ENCODE peak calls at places on chromosomes 2 and 18, in ten cellular contexts. N, S, P, C, O, J, K, Q, F and H are unnamed samples.
A peak's percentile ranks its signal among the peaks of the same experiment; 100 is the strongest.

GRCh38 chr2:166361351-166362153 is 14.2 kb downstream of the SCN9A start:
- DNase-seq in N (no peak), Q (no peak), J (peak; percentile 73), F (no peak), K (no peak), C (peak; percentile 29), S (no peak), O (peak; percentile 40), P (no peak), H (peak; percentile 60)

GRCh38 chr18:64295839-64296238 is 147.0 kb upstream of the LINC00305 start:
- DNase-seq in N (no peak), Q (no peak), F (no peak), K (no peak), O (no peak), C (no peak), J (no peak), P (no peak), S (no peak), H (no peak)

GRCh38 chr2:143429932-143430331 is 300.7 kb downstream of the ARHGAP15 start:
- DNase-seq in C (peak; percentile 37), N (no peak), P (no peak), F (no peak), Q (no peak), J (peak; percentile 71), K (no peak), O (no peak), S (no peak), H (no peak)

GRCh38 chr2:234670052-234670451 is 173.2 kb upstream of the ARL4C start:
- DNase-seq in N (no peak), S (no peak), P (no peak), O (peak; percentile 84), Q (no peak), K (no peak), F (no peak), C (peak; percentile 68), J (peak; percentile 70), H (peak; percentile 62)

GRCh38 chr2:65137197-65137780 is 7.4 kb upstream of the RAB1A start:
- DNase-seq in P (no peak), F (no peak), O (no peak), N (no peak), J (no peak), C (no peak), K (no peak), Q (no peak), S (no peak), H (no peak)

GRCh38 chr2:85796549-85797262 is 42.9 kb downstream of the ATOH8 start:
- DNase-seq in C (no peak), N (peak; percentile 67), Q (peak; percentile 33), F (no peak), K (peak; percentile 33), O (peak; percentile 73), J (no peak), P (no peak), S (peak; percentile 36), H (no peak)

GRCh38 chr18:1663879-1664705 is 759.4 kb downstream of the ADCYAP1 start:
- DNase-seq in J (peak; percentile 69), N (no peak), Q (peak; percentile 66), P (peak; percentile 34), F (no peak), S (peak; percentile 83), O (peak; percentile 22), K (peak; percentile 55), C (peak; percentile 9), H (no peak)

GRCh38 chr2:84906900-84907714 is 1.7 kb downstream of the TMSB10 start:
- DNase-seq in N (peak; percentile 83), C (peak; percentile 79), Q (peak; percentile 83), P (no peak), O (peak; percentile 90), S (no peak), K (peak; percentile 69), F (peak; percentile 31), J (peak; percentile 81), H (peak; percentile 94)

GRCh38 chr2:43225093-43225787 is 1.2 kb downstream of the ZFP36L2 start:
- DNase-seq in S (peak; percentile 77), K (peak; percentile 57), C (peak; percentile 34), P (peak; percentile 67), F (peak; percentile 52), N (peak; percentile 87), Q (peak; percentile 73), O (peak; percentile 72), J (peak; percentile 42), H (peak; percentile 84)

GRCh38 chr2:239269173-239269865 is 131.5 kb downstream of the HDAC4 start:
- DNase-seq in S (no peak), P (peak; percentile 57), N (no peak), Q (no peak), C (no peak), F (no peak), K (no peak), J (no peak), O (no peak), H (no peak)

GRCh38 chr2:215664847-215665525 is 229.1 kb upstream of the FN1 start:
- DNase-seq in O (peak; percentile 96), C (peak; percentile 81), F (no peak), K (peak; percentile 31), J (peak; percentile 89), P (no peak), N (no peak), Q (no peak), S (no peak), H (peak; percentile 96)

GRCh38 chr2:42917374-42918017 is 125.1 kb upstream of the HAAO start:
- DNase-seq in F (no peak), J (no peak), Q (peak; percentile 55), P (no peak), C (peak; percentile 93), O (peak; percentile 92), K (peak; percentile 58), S (no peak), N (peak; percentile 84), H (peak; percentile 98)

GRCh38 chr2:168416555-168416954 is 39.5 kb upstream of the CERS6 start:
- DNase-seq in N (no peak), K (no peak), J (no peak), C (no peak), F (no peak), O (no peak), S (no peak), P (no peak), Q (no peak), H (no peak)

GRCh38 chr2:175414872-175415487 is 233.5 kb upstream of the ATP5MC3 start:
- DNase-seq in O (peak; percentile 70), S (no peak), P (peak; percentile 27), N (peak; percentile 71), F (peak; percentile 5), J (peak; percentile 72), C (peak; percentile 69), K (peak; percentile 61), Q (peak; percentile 66), H (peak; percentile 51)

GRCh38 chr2:203077458-203077857 is 62.8 kb downstream of the NBEAL1 start:
- DNase-seq in S (no peak), F (no peak), K (no peak), O (peak; percentile 45), Q (no peak), C (no peak), P (no peak), J (peak; percentile 18), N (no peak), H (no peak)

DNA sequence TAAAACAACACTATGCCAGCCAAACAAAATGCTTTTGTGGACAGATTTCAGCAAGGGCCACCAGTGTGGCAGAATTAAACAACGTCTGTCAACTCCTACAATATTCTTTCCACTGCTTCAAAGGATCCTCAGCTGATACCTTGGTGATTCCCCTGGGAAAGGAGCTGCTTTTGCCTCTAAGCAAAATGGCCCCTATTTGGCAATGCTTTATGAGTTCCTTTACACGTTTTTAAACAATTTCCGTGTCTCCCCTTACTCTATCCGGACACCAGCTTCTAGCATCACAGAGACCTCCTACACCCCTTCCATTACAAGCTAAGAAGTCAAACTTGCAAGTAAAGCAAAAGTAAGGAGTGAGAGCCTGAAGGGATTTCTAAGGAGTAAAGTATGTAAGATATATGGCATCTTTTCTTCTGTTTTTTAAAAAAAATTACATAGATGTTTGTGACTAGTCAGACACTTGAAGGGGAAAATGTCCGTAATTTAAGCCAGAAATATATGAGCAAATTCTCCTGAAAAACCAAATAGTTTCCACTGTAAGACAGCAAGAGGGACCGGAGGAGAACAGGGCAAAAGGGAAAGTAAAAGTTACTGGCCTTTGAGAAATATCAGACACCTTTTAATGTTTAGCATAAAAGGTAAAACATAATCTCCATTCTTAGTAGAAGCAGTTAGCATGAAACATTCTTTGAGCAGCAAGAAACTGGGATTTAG is 1.9 kb downstream of the SOS1 start:
- DNase-seq in S (no peak), Q (no peak), O (no peak), P (no peak), J (no peak), F (no peak), C (no peak), K (no peak), N (no peak), H (peak; percentile 32)
- H3K4me3 ChIP-seq in S (peak overlapping the region; percentile 85), Q (peak overlapping the region; percentile 81), O (peak overlapping the region; percentile 83), P (peak overlapping the region; percentile 83), J (peak overlapping the region; percentile 84), F (peak overlapping the region; percentile 94), C (peak overlapping the region; percentile 77), K (peak overlapping the region; percentile 78), N (peak overlapping the region; percentile 90), H (peak overlapping the region; percentile 84)

DNA sequence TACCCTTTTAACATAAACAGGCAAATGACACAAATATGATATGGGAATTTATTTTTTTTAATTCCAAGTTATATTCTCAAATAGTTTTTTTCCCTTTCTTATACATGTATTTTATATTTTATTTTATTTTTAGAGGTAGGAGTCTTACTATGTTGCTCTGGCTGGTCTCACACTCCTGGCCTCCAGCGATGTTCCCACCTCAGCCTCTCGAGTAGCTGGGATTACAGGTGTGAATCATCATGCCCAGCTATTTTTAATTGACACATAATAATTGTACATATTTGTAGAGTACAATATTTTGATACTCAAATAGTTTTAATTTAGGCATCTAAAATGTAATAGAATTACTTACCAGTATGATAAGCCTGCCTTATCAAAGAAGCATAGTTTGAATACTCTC is 12.2 kb downstream of the BAZ2B start:
- DNase-seq in Q (no peak), S (no peak), N (no peak), F (no peak), K (no peak), J (no peak), O (no peak), C (no peak), P (no peak), H (no peak)
- TF ChIP-seq CTCF in Q (no peak), S (no peak), N (no peak), F (no peak), K (no peak), J (no peak), O (no peak), C (no peak), P (no peak), H (no peak)

GRCh38 chr2:161522796-161523195 is 101.4 kb upstream of the SLC4A10 start:
- DNase-seq in J (no peak), O (no peak), F (no peak), P (no peak), Q (no peak), C (no peak), N (no peak), K (no peak), S (no peak), H (no peak)
- H3K4me3 ChIP-seq in J (no peak overlapping the region), O (no peak overlapping the region), F (no peak overlapping the region), P (no peak overlapping the region), Q (no peak overlapping the region), C (no peak overlapping the region), N (no peak overlapping the region), K (no peak overlapping the region), S (no peak overlapping the region), H (no peak overlapping the region)

DNA sequence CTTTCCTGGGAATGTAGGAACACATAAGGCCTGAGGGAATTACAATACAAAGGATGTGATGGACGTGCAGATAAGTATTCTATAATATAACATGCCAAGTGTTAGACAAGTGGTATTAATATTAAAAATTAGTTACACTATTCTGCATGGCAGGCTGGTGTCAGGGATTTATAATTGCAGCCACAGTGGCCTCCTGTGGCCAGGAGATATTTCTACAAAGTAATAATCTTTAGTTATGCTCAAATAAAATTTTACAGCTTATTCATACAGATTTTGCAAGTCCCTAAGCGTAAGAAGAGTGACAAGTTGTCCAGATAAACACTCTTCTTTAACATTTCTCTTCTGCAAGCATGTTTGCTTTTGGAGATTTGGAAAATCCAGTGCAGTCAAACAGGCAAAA is 90.4 kb upstream of the CBLN2 start:
- DNase-seq in O (no peak), N (no peak), S (no peak), P (no peak), C (no peak), Q (no peak), J (peak; percentile 9), K (no peak), F (no peak), H (no peak)
- TF ChIP-seq CTCF in O (no peak), N (no peak), S (no peak), P (no peak), C (no peak), Q (no peak), J (no peak), K (no peak), F (no peak), H (no peak)